ENCODE peak calls at places on chromosome 15, in seven cellular contexts. G is prostate gland, W is cardiac muscle cell, S is heart left ventricle, O is left lung, Z is BJ, X is choroid plexus epithelial cell. Q is an unnamed sample.
A peak's percentile ranks its signal among the peaks of the same experiment; 100 is the strongest.

GRCh38 chr15:36315649-36316048 is 263.8 kb upstream of the CDIN1 start:
- DNase-seq in S (no peak), W (no peak), O (no peak), Z (no peak), G (no peak), X (no peak), Q (no peak)

GRCh38 chr15:64893481-64894394 is 18.0 kb upstream of the ANKDD1A start:
- DNase-seq in S (peak; percentile 97), X (peak; percentile 98), Z (peak; percentile 39), W (peak; percentile 98), O (peak; percentile 94), G (peak; percentile 80), Q (peak; percentile 100)

GRCh38 chr15:28975766-28976179 is 90.0 kb downstream of the APBA2 start:
- DNase-seq in X (peak; percentile 80), O (no peak), G (no peak), S (no peak), Z (no peak), W (peak; percentile 70), Q (peak; percentile 56)

GRCh38 chr15:75188499-75188898 is 13.2 kb upstream of the C15orf39 start:
- DNase-seq in O (no peak), S (no peak), Z (no peak), X (no peak), W (no peak), G (no peak), Q (no peak)

GRCh38 chr15:45023659-45024320 is 795 bp downstream of the SORD start:
- DNase-seq in G (no peak), W (peak; percentile 2), S (no peak), Z (no peak), O (no peak), X (peak; percentile 28), Q (no peak)

GRCh38 chr15:92709064-92709463 is 53.5 kb upstream of the FAM174B start:
- DNase-seq in S (no peak), G (peak; percentile 45), Z (no peak), O (peak; percentile 51), W (peak; percentile 16), X (no peak), Q (no peak)

GRCh38 chr15:36468746-36469145 is 110.7 kb upstream of the CDIN1 start:
- DNase-seq in S (peak; percentile 39), W (peak; percentile 88), X (peak; percentile 56), Z (peak; percentile 81), G (no peak), O (no peak), Q (peak; percentile 66)

GRCh38 chr15:81375461-81375860 is 1.4 kb upstream of the TMC3 start:
- DNase-seq in X (no peak), O (no peak), Z (no peak), S (no peak), W (no peak), G (no peak), Q (no peak)

GRCh38 chr15:61155741-61156700 is 73.1 kb downstream of the RORA start:
- DNase-seq in S (peak; percentile 67), Z (no peak), X (peak; percentile 87), W (peak; percentile 85), G (no peak), O (no peak), Q (no peak)

GRCh38 chr15:78368671-78369070 is 28.5 kb downstream of the CRABP1 start:
- DNase-seq in G (no peak), S (no peak), W (no peak), Z (no peak), X (peak; percentile 47), O (no peak), Q (no peak)

DNA sequence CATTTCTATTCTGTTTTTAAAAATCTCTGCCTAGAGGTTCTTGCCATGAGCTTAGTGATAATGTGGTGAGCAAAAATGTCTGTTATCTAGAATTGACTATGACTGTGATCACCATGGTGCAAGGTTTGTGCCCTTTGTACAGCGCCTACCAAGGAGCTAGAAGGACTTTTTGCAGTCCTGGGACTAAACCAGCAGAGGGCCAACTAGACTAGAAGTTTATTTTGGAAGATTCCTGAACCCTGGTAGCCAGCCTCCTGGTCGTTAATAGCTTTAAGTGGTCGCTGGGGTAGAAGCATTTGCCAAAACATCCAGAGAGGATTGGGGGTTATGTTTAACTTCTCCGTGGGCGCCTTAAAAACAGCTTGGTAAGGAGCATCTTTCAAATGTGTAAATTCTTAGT is 7.8 kb downstream of the SCG5 start:
- DNase-seq in O (no peak), S (no peak), Z (no peak), W (peak; percentile 45), G (no peak), X (peak; percentile 62), Q (no peak)
- TF ChIP-seq CTCF in O (no peak), S (no peak), Z (peak; percentile 66), W (peak; percentile 56), G (no peak), X (peak; percentile 78), Q (peak; percentile 3)

GRCh38 chr15:39239562-39239961 is 341.3 kb upstream of the THBS1 start:
- DNase-seq in O (no peak), W (no peak), Z (peak; percentile 73), S (no peak), G (no peak), X (peak; percentile 40), Q (no peak)
- H3K4me3 ChIP-seq in O (no peak overlapping the region), W (no peak overlapping the region), Z (no peak overlapping the region), S (no peak overlapping the region), G (no peak overlapping the region), X (no peak overlapping the region), Q (no peak overlapping the region)

GRCh38 chr15:70754862-70755261 is 8.5 kb downstream of the UACA start:
- DNase-seq in G (no peak), W (no peak), O (no peak), Z (no peak), S (no peak), X (no peak), Q (no peak)

GRCh38 chr15:70753101-70753829 is 10.1 kb downstream of the UACA start:
- DNase-seq in X (no peak), O (no peak), W (no peak), Z (no peak), S (no peak), G (no peak), Q (no peak)

GRCh38 chr15:70748281-70748747 is 15.0 kb downstream of the UACA start:
- DNase-seq in W (no peak), Z (no peak), O (no peak), S (peak; percentile 67), G (peak; percentile 30), X (no peak), Q (no peak)

GRCh38 chr15:70752142-70752754 is 11.1 kb downstream of the UACA start:
- DNase-seq in Z (no peak), S (peak; percentile 80), W (peak; percentile 66), O (no peak), X (peak; percentile 83), G (no peak), Q (peak; percentile 4)

DNA sequence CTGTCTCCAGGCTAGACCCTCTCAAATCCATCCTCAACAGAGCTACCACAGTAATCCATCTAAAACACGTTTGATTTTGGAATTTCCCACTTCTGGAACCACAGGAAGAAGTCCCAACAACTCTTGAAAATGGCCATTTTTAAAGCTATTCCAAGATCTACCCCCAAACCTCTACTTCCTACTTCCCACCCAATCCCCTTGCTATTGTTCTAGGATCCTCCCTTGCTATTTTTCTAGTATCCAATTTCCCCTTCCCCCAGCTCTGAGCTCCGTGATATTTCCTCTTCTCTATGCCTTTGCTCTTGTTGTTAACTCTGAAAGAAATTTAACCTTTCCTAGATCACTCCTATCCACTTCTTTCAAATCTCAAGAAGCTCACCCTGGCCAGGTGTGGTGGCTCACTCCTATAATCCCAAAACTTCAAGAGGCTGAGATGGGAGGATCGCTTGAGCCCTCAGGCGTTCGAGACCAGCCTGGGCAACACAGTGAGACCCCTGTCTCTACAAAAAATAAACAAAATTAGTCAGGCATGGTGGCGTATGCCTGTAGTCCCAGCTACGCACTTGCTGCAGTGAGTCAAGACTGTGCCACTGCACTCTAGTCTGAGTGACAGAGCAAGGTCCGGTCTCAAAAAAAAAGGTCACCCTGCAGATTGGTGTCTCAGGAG is 13.0 kb downstream of the UACA start:
- DNase-seq in Z (no peak), O (no peak), G (no peak), W (no peak), S (no peak), X (no peak), Q (no peak)
- TF ChIP-seq CTCF in Z (no peak), O (no peak), G (no peak), W (no peak), S (no peak), X (no peak), Q (no peak)

DNA sequence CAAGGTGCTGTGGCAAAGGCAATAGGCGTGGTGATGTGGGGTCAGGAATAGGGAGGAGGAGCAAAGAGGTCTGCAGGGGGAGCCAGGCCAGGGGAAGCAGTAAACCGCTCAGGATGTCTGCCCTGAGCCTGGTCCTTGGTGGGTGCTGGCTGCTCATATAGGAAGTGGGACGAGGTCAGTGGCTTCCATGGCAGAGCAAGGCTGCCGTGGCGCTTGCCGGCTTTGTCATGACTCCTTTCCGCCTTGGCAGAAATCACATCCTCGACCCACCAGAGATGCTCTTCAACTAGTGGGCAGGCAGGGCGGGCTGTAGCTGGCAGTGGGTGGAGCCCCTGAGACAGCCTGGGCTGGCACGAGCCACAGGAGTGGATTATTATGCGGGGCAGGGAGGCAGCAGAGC is 13.1 kb upstream of the SKOR1 start:
- DNase-seq in S (no peak), W (no peak), G (no peak), Z (no peak), X (no peak), O (peak; percentile 63), Q (no peak)
- H3K4me3 ChIP-seq in S (no peak overlapping the region), W (no peak overlapping the region), G (no peak overlapping the region), Z (no peak overlapping the region), X (no peak overlapping the region), O (no peak overlapping the region), Q (no peak overlapping the region)

GRCh38 chr15:67747949-67748348 is 77.4 kb upstream of the SKOR1 start:
- DNase-seq in S (no peak), W (no peak), Z (no peak), X (no peak), O (no peak), G (no peak), Q (no peak)
- TF ChIP-seq CTCF in S (no peak), W (no peak), Z (no peak), X (no peak), O (no peak), G (no peak), Q (no peak)

GRCh38 chr15:57591237-57591821 is 375 bp upstream of the MYZAP start:
- DNase-seq in S (no peak), G (no peak), W (no peak), Z (no peak), X (no peak), O (no peak), Q (no peak)
- H3K4me3 ChIP-seq in S (peak overlapping the region; percentile 81), G (peak overlapping the region; percentile 59), W (peak overlapping the region; percentile 51), Z (peak overlapping the region; percentile 45), X (peak overlapping the region; percentile 49), O (peak overlapping the region; percentile 36), Q (no peak overlapping the region)